ENCODE peak calls at places on chromosomes 4 and X, in ten cellular contexts. M is osteoblast, J is MM.1S, D is PC-3, G is neuronal stem cell, N is mammary epithelial cell, A is fibroblast of lung, P is IMR-90, H is GM12878, L is HCT116. Q is an unnamed sample.

GRCh38 chr4:145830699-145831098 is 107.9 kb downstream of the ZNF827 start:
- DNase-seq in M (no peak), J (peak), D (no peak), G (no peak), N (no peak), A (no peak), P (no peak), H (no peak), L (no peak), Q (no peak)

GRCh38 chr4:149045731-149046130 is 603.5 kb upstream of the NR3C2 start:
- DNase-seq in M (no peak), J (no peak), D (no peak), G (no peak), N (no peak), A (no peak), P (no peak), H (no peak), L (no peak), Q (no peak)

GRCh38 chr4:110610940-110611785 is 11.7 kb downstream of the PITX2 start:
- DNase-seq in M (peak), J (no peak), D (no peak), G (peak), N (no peak), A (no peak), P (no peak), H (no peak), L (no peak), Q (no peak)

GRCh38 chrX:43958529-43958928 is 14.7 kb downstream of the NDP start:
- DNase-seq in M (peak), J (peak), D (peak), G (peak), N (peak), A (peak), P (peak), H (peak), L (peak), Q (peak)

GRCh38 chr4:130738233-130738632 is 1642.3 kb downstream of the C4orf33 start:
- DNase-seq in M (peak), J (no peak), D (no peak), G (no peak), N (no peak), A (no peak), P (no peak), H (no peak), L (no peak), Q (no peak)

GRCh38 chr4:65358914-65359313 is 311.4 kb downstream of the EPHA5 start:
- DNase-seq in M (no peak), J (no peak), D (no peak), G (no peak), N (no peak), A (no peak), P (no peak), H (no peak), L (no peak), Q (no peak)

GRCh38 chr4:6160536-6160935 is 39.8 kb downstream of the JAKMIP1 start:
- DNase-seq in M (no peak), J (no peak), D (no peak), G (no peak), N (no peak), A (no peak), P (no peak), H (no peak), L (no peak), Q (no peak)

GRCh38 chr4:108043536-108043935 is 53.8 kb downstream of the HADH start:
- DNase-seq in M (no peak), J (no peak), D (no peak), G (peak), N (no peak), A (no peak), P (no peak), H (no peak), L (no peak), Q (no peak)

GRCh38 chr4:151809716-151810115 is 48.9 kb upstream of the GATB start:
- DNase-seq in M (no peak), J (no peak), D (no peak), G (no peak), N (no peak), A (no peak), P (no peak), H (no peak), L (no peak), Q (no peak)

GRCh38 chrX:136810493-136810892 is 29.8 kb upstream of the ARHGEF6 start:
- DNase-seq in M (no peak), J (no peak), D (no peak), G (no peak), N (no peak), A (no peak), P (no peak), H (no peak), L (no peak), Q (no peak)

GRCh38 chr4:48594185-48594584 is 104.1 kb downstream of the ZAR1 start:
- DNase-seq in M (no peak), J (no peak), D (no peak), G (peak), N (no peak), A (no peak), P (no peak), H (no peak), L (no peak), Q (no peak)

GRCh38 chrX:43386872-43387271 is 269.2 kb upstream of the MAOA start:
- DNase-seq in M (no peak), J (no peak), D (no peak), G (no peak), N (peak), A (no peak), P (no peak), H (no peak), L (no peak), Q (no peak)

GRCh38 chr4:3447431-3448395 is 5.9 kb downstream of the HGFAC start:
- DNase-seq in M (peak), J (no peak), D (no peak), G (no peak), N (no peak), A (no peak), P (no peak), H (no peak), L (no peak), Q (no peak)

GRCh38 chr4:121199742-121200561 is 35.8 kb upstream of the TNIP3 start:
- DNase-seq in M (no peak), J (no peak), D (no peak), G (no peak), N (no peak), A (no peak), P (no peak), H (peak), L (no peak), Q (no peak)

GRCh38 chr4:125776146-125776545 is 461.4 kb downstream of the FAT4 start:
- DNase-seq in M (no peak), J (no peak), D (no peak), G (no peak), N (no peak), A (no peak), P (no peak), H (no peak), L (no peak), Q (no peak)

GRCh38 chr4:151641167-151641566 is 119.6 kb downstream of the GATB start:
- DNase-seq in M (no peak), J (no peak), D (peak), G (no peak), N (peak), A (peak), P (peak), H (no peak), L (no peak), Q (peak)

GRCh38 chr4:171162478-171162877 is 650.7 kb upstream of the GALNTL6 start:
- DNase-seq in M (no peak), J (no peak), D (no peak), G (no peak), N (no peak), A (no peak), P (no peak), H (no peak), L (no peak), Q (no peak)

GRCh38 chr4:122091836-122092235 is 60.3 kb upstream of the BLTP1 start:
- DNase-seq in M (no peak), J (no peak), D (no peak), G (no peak), N (no peak), A (no peak), P (no peak), H (no peak), L (no peak), Q (no peak)

GRCh38 chr4:4289930-4290850 is at the start of the genes LYAR and ZBTB49:
- DNase-seq in M (peak), J (peak), D (peak), G (peak), N (peak), A (peak), P (peak), H (peak), L (peak), Q (peak)

GRCh38 chrX:68369559-68369958 is 63.7 kb downstream of the OPHN1 start:
- DNase-seq in M (no peak), J (no peak), D (no peak), G (no peak), N (no peak), A (no peak), P (no peak), H (no peak), L (no peak), Q (no peak)

GRCh38 chr4:119299221-119300071 is 22.5 kb downstream of the FABP2 start:
- DNase-seq in M (peak), J (peak), D (peak), G (no peak), N (peak), A (peak), P (peak), H (peak), L (no peak), Q (peak)

GRCh38 chrX:81925812-81926211 is 723.9 kb downstream of the SH3BGRL start:
- DNase-seq in M (no peak), J (peak), D (no peak), G (no peak), N (no peak), A (no peak), P (no peak), H (no peak), L (no peak), Q (no peak)

GRCh38 chr4:38279077-38279476 is 318.9 kb downstream of the PTTG2 start:
- DNase-seq in M (no peak), J (no peak), D (no peak), G (no peak), N (no peak), A (no peak), P (no peak), H (no peak), L (no peak), Q (no peak)

GRCh38 chr4:159197260-159197884 is 94.5 kb downstream of the RAPGEF2 start:
- DNase-seq in M (peak), J (no peak), D (no peak), G (no peak), N (no peak), A (no peak), P (no peak), H (no peak), L (no peak), Q (no peak)

GRCh38 chr4:38086515-38087226 is 126.5 kb downstream of the PTTG2 start:
- DNase-seq in M (no peak), J (no peak), D (no peak), G (no peak), N (no peak), A (no peak), P (no peak), H (no peak), L (no peak), Q (no peak)

GRCh38 chr4:124640037-124640730 is 72.3 kb downstream of the ANKRD50 start:
- DNase-seq in M (no peak), J (no peak), D (peak), G (no peak), N (peak), A (peak), P (peak), H (no peak), L (peak), Q (peak)

GRCh38 chr4:137851435-137851834 is 319.1 kb upstream of the PCDH18 start:
- DNase-seq in M (no peak), J (peak), D (no peak), G (no peak), N (no peak), A (no peak), P (no peak), H (no peak), L (no peak), Q (no peak)

GRCh38 chrX:41452972-41453371 is 5.8 kb downstream of the NYX start:
- DNase-seq in M (no peak), J (no peak), D (no peak), G (no peak), N (no peak), A (peak), P (peak), H (no peak), L (no peak), Q (peak)

GRCh38 chr4:110753461-110753860 is 130.6 kb upstream of the PITX2 start:
- DNase-seq in M (no peak), J (no peak), D (no peak), G (no peak), N (no peak), A (peak), P (no peak), H (no peak), L (no peak), Q (peak)

GRCh38 chrX:119763175-119763574 is 4.8 kb downstream of the SOWAHD start:
- DNase-seq in M (peak), J (no peak), D (no peak), G (no peak), N (peak), A (peak), P (peak), H (no peak), L (no peak), Q (peak)

GRCh38 chr4:183783933-183784622 is 121.0 kb upstream of the STOX2 start:
- DNase-seq in M (no peak), J (no peak), D (peak), G (no peak), N (peak), A (peak), P (peak), H (no peak), L (no peak), Q (no peak)

GRCh38 chr4:120007171-120007894 is 59.3 kb downstream of the MAD2L1 start:
- DNase-seq in M (no peak), J (no peak), D (peak), G (no peak), N (peak), A (peak), P (peak), H (no peak), L (no peak), Q (peak)

GRCh38 chrX:154126101-154126500 is 17.9 kb upstream of the OPN1LW start:
- DNase-seq in M (no peak), J (no peak), D (no peak), G (no peak), N (no peak), A (no peak), P (no peak), H (no peak), L (no peak), Q (no peak)

GRCh38 chrX:154121207-154121606 is 22.8 kb upstream of the OPN1LW start:
- DNase-seq in M (no peak), J (no peak), D (no peak), G (no peak), N (no peak), A (no peak), P (no peak), H (no peak), L (no peak), Q (no peak)

GRCh38 chrX:154123241-154124219 is 20.5 kb upstream of the OPN1LW start:
- DNase-seq in M (no peak), J (peak), D (peak), G (no peak), N (no peak), A (no peak), P (no peak), H (no peak), L (no peak), Q (no peak)

GRCh38 chrX:154121961-154122360 is 22.1 kb upstream of the OPN1LW start:
- DNase-seq in M (no peak), J (no peak), D (peak), G (no peak), N (no peak), A (no peak), P (no peak), H (no peak), L (no peak), Q (no peak)

DNA sequence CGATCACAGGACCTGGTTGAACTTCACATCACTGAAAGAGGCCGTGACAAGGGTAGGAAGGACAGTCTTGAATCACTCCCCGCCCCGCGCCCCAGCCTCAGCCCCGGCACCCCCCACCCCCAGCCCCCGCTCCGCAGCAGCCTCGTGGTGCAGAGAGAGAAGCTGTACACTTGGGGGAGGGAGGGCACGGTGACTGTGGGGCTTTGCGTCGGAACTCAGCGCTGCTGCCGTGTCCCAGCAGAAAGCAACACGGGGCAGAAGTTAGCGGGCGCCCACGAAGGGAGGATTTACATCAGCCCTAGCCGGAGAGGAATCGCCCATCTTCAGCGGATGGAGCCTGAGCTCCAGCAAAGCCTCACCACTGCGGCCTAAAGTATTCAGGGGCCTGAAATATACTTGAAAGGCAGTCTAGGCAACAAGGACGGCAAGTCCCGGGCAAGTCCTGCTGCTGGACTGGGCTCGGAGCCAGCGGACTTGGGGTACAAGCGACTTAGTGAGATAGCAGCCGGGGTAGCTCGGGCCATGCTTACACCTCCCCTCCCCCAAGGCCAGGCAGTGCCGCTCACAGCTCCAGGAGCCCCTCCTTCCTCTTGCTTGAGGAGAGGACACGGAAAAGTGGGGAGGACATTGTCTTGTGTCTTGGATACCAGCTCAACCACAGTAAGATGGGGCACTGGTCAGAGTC is 18.5 kb upstream of the OPN1LW start:
- DNase-seq in M (no peak), J (no peak), D (no peak), G (no peak), N (no peak), A (no peak), P (no peak), H (no peak), L (no peak), Q (no peak)
- H2AFZ ChIP-seq in M (no peak), J (no peak), D (no peak), G (peak), N (no peak), A (no peak), P (peak), H (no peak), L (no peak), Q (peak)

GRCh38 chr4:156971623-156972369 is at the start of gene PDGFC:
- DNase-seq in M (peak), J (peak), D (peak), G (peak), N (peak), A (peak), P (peak), H (no peak), L (no peak), Q (peak)

GRCh38 chr4:156972370-156972980 is 876 bp upstream of the PDGFC start:
- DNase-seq in M (peak), J (peak), D (no peak), G (no peak), N (no peak), A (no peak), P (peak), H (no peak), L (no peak), Q (no peak)

GRCh38 chr4:156969136-156969535 is 2.5 kb downstream of the PDGFC start:
- DNase-seq in M (peak), J (no peak), D (no peak), G (no peak), N (no peak), A (no peak), P (no peak), H (no peak), L (no peak), Q (no peak)

GRCh38 chr4:156971168-156971601 is 414 bp downstream of the PDGFC start:
- DNase-seq in M (no peak), J (no peak), D (no peak), G (no peak), N (no peak), A (no peak), P (no peak), H (no peak), L (no peak), Q (no peak)

GRCh38 chr4:156970501-156971167 is 965 bp downstream of the PDGFC start:
- DNase-seq in M (peak), J (peak), D (peak), G (peak), N (peak), A (peak), P (peak), H (no peak), L (no peak), Q (no peak)
- H2AFZ ChIP-seq in M (peak), J (peak), D (peak), G (peak), N (peak), A (peak), P (peak), H (no peak), L (no peak), Q (peak)

GRCh38 chr4:8177544-8177943 is 18.9 kb upstream of the ABLIM2 start:
- DNase-seq in M (no peak), J (no peak), D (no peak), G (no peak), N (no peak), A (no peak), P (no peak), H (no peak), L (no peak), Q (no peak)

GRCh38 chr4:8174970-8175369 is 16.4 kb upstream of the ABLIM2 start:
- DNase-seq in M (no peak), J (no peak), D (no peak), G (no peak), N (no peak), A (no peak), P (no peak), H (no peak), L (no peak), Q (no peak)

GRCh38 chr4:8176547-8177399 is 18.2 kb upstream of the ABLIM2 start:
- DNase-seq in M (peak), J (peak), D (peak), G (peak), N (peak), A (peak), P (peak), H (no peak), L (peak), Q (peak)

GRCh38 chr4:8173641-8174242 is 15.1 kb upstream of the ABLIM2 start:
- DNase-seq in M (peak), J (no peak), D (peak), G (no peak), N (no peak), A (no peak), P (no peak), H (no peak), L (no peak), Q (no peak)

GRCh38 chr4:8175686-8176085 is 17.1 kb upstream of the ABLIM2 start:
- DNase-seq in M (peak), J (no peak), D (no peak), G (no peak), N (no peak), A (no peak), P (no peak), H (no peak), L (no peak), Q (no peak)
- H2AFZ ChIP-seq in M (no peak), J (no peak), D (no peak), G (no peak), N (no peak), A (no peak), P (no peak), H (no peak), L (no peak), Q (no peak)

GRCh38 chrX:39337461-39337860 is 536.2 kb downstream of the MID1IP1 start:
- DNase-seq in M (no peak), J (no peak), D (no peak), G (no peak), N (no peak), A (no peak), P (no peak), H (no peak), L (no peak), Q (no peak)

GRCh38 chrX:39331062-39331704 is 529.9 kb downstream of the MID1IP1 start:
- DNase-seq in M (no peak), J (no peak), D (no peak), G (no peak), N (no peak), A (peak), P (no peak), H (peak), L (no peak), Q (peak)

GRCh38 chrX:39338583-39338982 is 537.3 kb downstream of the MID1IP1 start:
- DNase-seq in M (no peak), J (no peak), D (no peak), G (no peak), N (no peak), A (no peak), P (no peak), H (no peak), L (no peak), Q (no peak)

GRCh38 chrX:39336709-39337294 is 535.5 kb downstream of the MID1IP1 start:
- DNase-seq in M (peak), J (peak), D (no peak), G (no peak), N (no peak), A (peak), P (no peak), H (peak), L (no peak), Q (no peak)

DNA sequence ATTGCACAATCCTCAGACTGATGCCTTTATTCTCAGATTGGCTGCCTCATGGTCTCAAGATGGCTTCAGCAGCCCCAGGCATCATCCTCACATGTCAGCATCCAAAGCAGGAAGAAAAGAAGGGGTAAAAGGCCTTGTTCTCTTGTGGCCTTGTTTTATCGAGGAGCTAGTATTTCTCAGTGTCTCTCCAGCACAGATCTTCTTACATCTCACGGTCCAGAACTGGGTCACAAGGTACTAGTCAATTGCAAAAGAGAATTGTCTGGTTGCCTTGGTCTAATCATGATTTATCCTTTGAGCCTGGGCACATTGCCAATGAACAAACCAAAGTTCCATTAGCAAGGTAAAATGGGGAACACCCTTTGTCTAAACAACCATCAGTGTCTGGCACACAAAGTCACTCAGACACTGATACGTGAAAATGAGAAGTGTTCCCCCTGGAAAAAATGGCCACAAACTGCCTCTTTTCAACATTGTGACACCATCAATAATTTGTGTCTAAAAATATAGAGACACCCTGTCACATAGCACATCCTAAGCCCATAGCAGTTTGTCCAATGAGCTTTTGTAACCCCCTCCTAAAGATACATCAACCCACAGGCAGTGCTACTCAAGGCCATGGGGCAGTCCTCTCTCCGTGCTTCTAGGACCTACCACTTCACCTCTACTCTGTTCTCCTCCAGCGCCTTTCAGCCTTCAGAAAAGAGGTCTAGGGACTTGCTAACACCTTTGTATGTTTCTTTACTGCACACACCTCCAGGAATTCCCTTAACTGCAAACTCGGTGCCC is 534.4 kb downstream of the MID1IP1 start:
- DNase-seq in M (no peak), J (no peak), D (no peak), G (no peak), N (no peak), A (no peak), P (no peak), H (no peak), L (no peak), Q (no peak)
- H2AFZ ChIP-seq in M (no peak), J (peak), D (no peak), G (no peak), N (no peak), A (no peak), P (no peak), H (no peak), L (no peak), Q (no peak)

Q was measured in astrocyte.